ENCODE peak calls at places on chromosomes 11 and 22, in eight cellular contexts. K is breast epithelium, Z is K562, A is upper lobe of left lung, P is transverse colon, T is H1, D is HCT116, S is SK-N-SH. X is an unnamed sample.

GRCh38 chr11:1921576-1922141 is 2.2 kb downstream of the TNNT3 start:
- DNase-seq in K (no peak), Z (no peak), A (no peak), P (no peak), T (no peak), D (no peak), S (peak; percentile 72), X (no peak)

GRCh38 chr22:41913842-41914534 is 886 bp downstream of the SHISA8 start:
- DNase-seq in K (no peak), Z (peak; percentile 42), A (no peak), P (no peak), T (no peak), D (no peak), S (no peak), X (no peak)

GRCh38 chr11:91978747-91979146 is 245.9 kb upstream of the FAT3 start:
- DNase-seq in K (no peak), Z (no peak), A (no peak), P (no peak), T (no peak), D (no peak), S (no peak), X (no peak)

GRCh38 chr22:41334951-41335635 is 33.8 kb downstream of the ZC3H7B start:
- DNase-seq in K (no peak), Z (no peak), A (no peak), P (no peak), T (no peak), D (no peak), S (no peak), X (no peak)

GRCh38 chr22:42533638-42533977 is 14.0 kb upstream of the RRP7A start:
- DNase-seq in K (no peak), Z (no peak), A (no peak), P (no peak), T (no peak), D (no peak), S (no peak), X (no peak)

GRCh38 chr11:113245216-113245615 is 69.2 kb upstream of the TTC12 start:
- DNase-seq in K (no peak), Z (no peak), A (no peak), P (no peak), T (no peak), D (no peak), S (no peak), X (no peak)

GRCh38 chr22:43789452-43789851 is 22.7 kb downstream of the EFCAB6 start:
- DNase-seq in K (peak; percentile 40), Z (no peak), A (peak; percentile 30), P (peak; percentile 29), T (no peak), D (no peak), S (peak; percentile 65), X (no peak)

GRCh38 chr11:119206512-119207299 is 567 bp downstream of the CBL start:
- DNase-seq in K (peak; percentile 45), Z (peak; percentile 83), A (peak; percentile 42), P (peak; percentile 55), T (no peak), D (no peak), S (peak; percentile 81), X (peak; percentile 19)

GRCh38 chr11:103326070-103326794 is 217.0 kb downstream of the DYNC2H1 start:
- DNase-seq in K (no peak), Z (peak; percentile 11), A (no peak), P (peak; percentile 9), T (peak; percentile 41), D (peak; percentile 58), S (peak; percentile 45), X (peak; percentile 29)

GRCh38 chr11:47523491-47524199 is 29.3 kb downstream of the CELF1 start:
- DNase-seq in K (no peak), Z (peak; percentile 48), A (peak; percentile 67), P (no peak), T (no peak), D (no peak), S (no peak), X (no peak)

GRCh38 chr22:23815781-23816551 is 22.8 kb downstream of the DERL3 start:
- DNase-seq in K (no peak), Z (no peak), A (no peak), P (no peak), T (no peak), D (no peak), S (peak; percentile 5), X (no peak)

GRCh38 chr11:76768091-76769047 is 14.8 kb upstream of the TSKU start:
- DNase-seq in K (peak; percentile 68), Z (no peak), A (peak; percentile 74), P (peak; percentile 66), T (no peak), D (no peak), S (no peak), X (peak; percentile 72)

GRCh38 chr11:31060880-31061279 is 308.7 kb downstream of the DCDC1 start:
- DNase-seq in K (no peak), Z (no peak), A (no peak), P (no peak), T (no peak), D (no peak), S (no peak), X (no peak)

GRCh38 chr22:44752285-44753188 is at the start of gene ARHGAP8:
- DNase-seq in K (no peak), Z (peak; percentile 80), A (peak; percentile 63), P (peak; percentile 64), T (no peak), D (no peak), S (peak; percentile 74), X (peak; percentile 63)

GRCh38 chr22:36940676-36941075 is 27.2 kb downstream of the CSF2RB start:
- DNase-seq in K (no peak), Z (no peak), A (peak; percentile 2), P (peak; percentile 34), T (no peak), D (no peak), S (no peak), X (no peak)

GRCh38 chr11:16831281-16832192 is 93.1 kb downstream of the C11orf58 start:
- DNase-seq in K (no peak), Z (no peak), A (no peak), P (no peak), T (no peak), D (no peak), S (no peak), X (no peak)

GRCh38 chr11:110000045-110000502 is 93.1 kb upstream of the ZC3H12C start:
- DNase-seq in K (no peak), Z (no peak), A (peak; percentile 23), P (no peak), T (no peak), D (peak; percentile 23), S (no peak), X (no peak)

GRCh38 chr11:120260616-120261015 is 20.7 kb downstream of the POU2F3 start:
- DNase-seq in K (no peak), Z (no peak), A (no peak), P (no peak), T (no peak), D (no peak), S (no peak), X (no peak)

GRCh38 chr22:19723165-19723989 is at the start of gene GP1BB:
- DNase-seq in K (no peak), Z (peak; percentile 99), A (no peak), P (peak; percentile 37), T (no peak), D (no peak), S (no peak), X (no peak)

GRCh38 chr11:105132716-105133511 is 6.7 kb downstream of the CARD18 start:
- DNase-seq in K (no peak), Z (no peak), A (no peak), P (no peak), T (no peak), D (no peak), S (no peak), X (no peak)

GRCh38 chr11:2204361-2205213 is 33.0 kb upstream of the TH start:
- DNase-seq in K (no peak), Z (no peak), A (peak; percentile 17), P (peak; percentile 10), T (no peak), D (no peak), S (peak; percentile 33), X (no peak)

GRCh38 chr11:108112059-108112458 is 9.3 kb upstream of the ACAT1 start:
- DNase-seq in K (no peak), Z (no peak), A (no peak), P (no peak), T (no peak), D (no peak), S (no peak), X (no peak)

GRCh38 chr11:8593935-8594909 is at the start of gene STK33:
- DNase-seq in K (no peak), Z (peak; percentile 19), A (peak; percentile 84), P (peak; percentile 63), T (peak; percentile 27), D (peak; percentile 34), S (peak; percentile 85), X (no peak)
- TF ChIP-seq POLR2AphosphoS5 in K (no peak), Z (no peak), A (no peak), P (no peak), T (no peak), D (peak; percentile 66), S (peak; percentile 37), X (no peak)

GRCh38 chr11:61647529-61647928 is 32.7 kb upstream of the DAGLA start:
- DNase-seq in K (no peak), Z (no peak), A (no peak), P (no peak), T (no peak), D (no peak), S (no peak), X (no peak)
- TF ChIP-seq POLR2AphosphoS5 in K (no peak), Z (no peak), A (no peak), P (no peak), T (no peak), D (no peak), S (no peak), X (no peak)

GRCh38 chr11:79077684-79078379 is 363.0 kb downstream of the TENM4 start:
- DNase-seq in K (no peak), Z (no peak), A (no peak), P (no peak), T (no peak), D (no peak), S (peak; percentile 54), X (no peak)
- TF ChIP-seq POLR2AphosphoS5 in K (no peak), Z (no peak), A (no peak), P (no peak), T (no peak), D (no peak), S (no peak), X (no peak)

DNA sequence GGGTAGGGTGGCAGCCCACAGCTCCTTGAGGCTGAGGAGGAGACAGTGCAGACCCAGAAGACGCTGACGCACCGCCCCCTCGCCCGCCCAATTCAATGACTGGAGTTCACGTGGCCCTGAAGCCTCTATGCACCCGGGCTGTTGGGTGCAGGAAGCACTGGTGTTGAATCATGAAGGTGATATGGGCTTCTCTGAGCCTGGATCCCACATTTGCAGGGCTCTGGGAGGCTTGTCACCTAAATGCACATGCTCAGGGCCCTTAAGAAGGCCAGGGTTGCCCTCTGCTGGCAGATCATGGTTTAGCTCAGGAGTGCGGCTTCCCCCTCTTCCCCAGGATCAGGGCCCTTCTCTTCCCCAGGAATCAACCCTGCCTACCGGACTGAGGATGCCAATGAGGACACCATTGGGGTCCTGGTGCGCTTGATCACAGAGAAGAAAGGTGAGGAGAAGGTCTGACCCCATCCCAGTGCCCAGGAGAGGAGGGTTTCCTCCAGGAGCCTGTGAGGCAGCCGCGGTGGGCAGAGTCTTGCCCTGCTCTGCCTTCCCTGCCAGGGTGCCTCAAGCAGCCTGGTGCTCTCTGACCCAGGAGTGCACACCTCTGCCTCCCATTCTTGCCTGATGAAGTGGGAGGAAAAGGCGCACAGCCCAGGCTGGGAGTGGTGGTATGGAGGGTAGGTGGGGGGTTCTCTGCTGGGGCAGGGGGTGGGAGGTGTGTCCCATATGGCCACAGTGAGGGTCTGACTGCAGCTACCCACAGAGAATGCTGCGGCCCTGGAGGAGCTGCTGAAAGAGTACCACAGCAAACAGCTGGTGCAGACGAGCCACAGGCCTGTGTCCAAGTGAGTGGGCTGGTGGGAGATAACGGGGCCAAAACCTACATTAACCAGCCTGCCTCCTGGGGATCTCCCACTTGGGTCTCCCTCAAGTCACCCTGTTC is 17.5 kb downstream of the RELT start:
- DNase-seq in K (peak; percentile 37), Z (peak; percentile 74), A (peak; percentile 80), P (peak; percentile 80), T (peak; percentile 61), D (peak; percentile 41), S (peak; percentile 94), X (peak; percentile 65)
- TF ChIP-seq POLR2AphosphoS5 in K (no peak), Z (no peak), A (no peak), P (no peak), T (no peak), D (no peak), S (no peak), X (peak; percentile 27)

X was measured in prostate gland.